ENCODE peak calls at places on chromosomes 2 and 18, in four cellular contexts. O is coronary artery, R is GM12865, I is gastrocnemius medialis. V is an unnamed sample.

GRCh38 chr18:7273301-7273911 is 42.5 kb downstream of the LRRC30 start:
- DNase-seq in O (peak), R (no peak), I (no peak), V (no peak)

GRCh38 chr2:181465686-181466375 is 8.6 kb downstream of the ITGA4 start:
- DNase-seq in O (no peak), R (no peak), I (no peak), V (no peak)

GRCh38 chr2:217357886-217358620 is 498.2 kb upstream of the TNP1 start:
- DNase-seq in O (no peak), R (no peak), I (no peak), V (no peak)

GRCh38 chr18:50096766-50097435 is 98.0 kb downstream of the MYO5B start:
- DNase-seq in O (peak), R (no peak), I (no peak), V (no peak)

GRCh38 chr2:111244864-111245263 is 124.2 kb downstream of the BCL2L11 start:
- DNase-seq in O (no peak), R (no peak), I (no peak), V (no peak)

GRCh38 chr2:215697496-215697895 is 261.6 kb upstream of the FN1 start:
- DNase-seq in O (no peak), R (no peak), I (no peak), V (no peak)

GRCh38 chr2:47654790-47655562 is 128.0 kb upstream of the MSH6 start:
- DNase-seq in O (no peak), R (peak), I (no peak), V (no peak)

GRCh38 chr18:79937103-79937860 is 14.2 kb downstream of the SLC66A2 start:
- DNase-seq in O (peak), R (no peak), I (no peak), V (no peak)

GRCh38 chr2:64626963-64627760 is 26.6 kb downstream of the SERTAD2 start:
- DNase-seq in O (peak), R (no peak), I (no peak), V (no peak)

GRCh38 chr18:55249572-55249971 is 290.3 kb upstream of the CCDC68 start:
- DNase-seq in O (no peak), R (peak), I (no peak), V (no peak)

GRCh38 chr18:69898241-69898861 is 49.3 kb downstream of the CD226 start:
- DNase-seq in O (no peak), R (peak), I (no peak), V (no peak)

GRCh38 chr18:69897397-69898108 is 50.1 kb downstream of the CD226 start:
- DNase-seq in O (no peak), R (peak), I (no peak), V (no peak)

GRCh38 chr18:69894467-69894866 is 53.2 kb downstream of the CD226 start:
- DNase-seq in O (no peak), R (no peak), I (no peak), V (no peak)

GRCh38 chr18:69890558-69890957 is 57.1 kb downstream of the CD226 start:
- DNase-seq in O (no peak), R (no peak), I (no peak), V (no peak)

GRCh38 chr18:69895081-69896047 is 52.3 kb downstream of the CD226 start:
- DNase-seq in O (no peak), R (no peak), I (no peak), V (no peak)
- TF ChIP-seq CTCF in O (no peak), R (no peak), I (no peak), V (no peak)

DNA sequence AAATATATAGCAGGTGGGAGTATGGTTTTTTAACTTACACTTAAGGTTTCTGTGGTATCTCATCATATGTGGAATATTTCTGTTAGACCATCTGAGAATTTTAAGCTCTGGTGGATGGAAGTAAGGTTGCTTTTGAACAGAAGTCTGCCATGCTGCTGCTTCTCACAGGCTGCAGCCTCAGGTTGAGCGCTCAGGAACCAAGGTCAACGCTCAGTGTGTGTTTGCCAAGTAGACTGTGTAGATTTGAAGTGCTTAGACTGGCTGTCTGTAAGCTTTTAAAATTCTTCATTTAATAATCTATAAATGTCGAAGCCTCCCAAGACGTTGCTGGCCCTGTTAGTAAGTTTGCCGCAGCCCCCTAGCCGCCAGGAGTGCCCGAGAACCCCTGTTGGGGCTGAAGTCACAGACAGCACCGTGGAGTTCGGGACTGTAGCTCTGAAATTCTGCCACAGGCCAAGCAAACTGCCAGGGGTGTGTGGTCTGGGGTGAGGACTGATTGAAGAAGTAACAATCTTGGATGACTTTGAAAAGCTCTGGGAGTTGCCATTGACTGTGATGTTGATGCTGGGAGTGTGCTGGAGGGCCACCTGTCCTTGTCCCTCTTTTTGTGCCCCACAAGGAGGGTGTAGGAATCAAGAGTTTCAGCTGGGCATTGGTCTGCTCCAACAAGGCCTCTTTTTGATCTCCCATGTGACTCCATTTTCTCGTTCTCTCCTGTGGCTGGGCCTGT is 26.9 kb downstream of the INPP4A start:
- DNase-seq in O (no peak), R (no peak), I (no peak), V (no peak)
- TF ChIP-seq CTCF in O (no peak), R (no peak), I (no peak), V (no peak)

GRCh38 chr2:86298411-86299390 is 38.7 kb downstream of the REEP1 start:
- DNase-seq in O (no peak), R (no peak), I (no peak), V (no peak)
- TF ChIP-seq CTCF in O (no peak), R (no peak), I (peak), V (no peak)

DNA sequence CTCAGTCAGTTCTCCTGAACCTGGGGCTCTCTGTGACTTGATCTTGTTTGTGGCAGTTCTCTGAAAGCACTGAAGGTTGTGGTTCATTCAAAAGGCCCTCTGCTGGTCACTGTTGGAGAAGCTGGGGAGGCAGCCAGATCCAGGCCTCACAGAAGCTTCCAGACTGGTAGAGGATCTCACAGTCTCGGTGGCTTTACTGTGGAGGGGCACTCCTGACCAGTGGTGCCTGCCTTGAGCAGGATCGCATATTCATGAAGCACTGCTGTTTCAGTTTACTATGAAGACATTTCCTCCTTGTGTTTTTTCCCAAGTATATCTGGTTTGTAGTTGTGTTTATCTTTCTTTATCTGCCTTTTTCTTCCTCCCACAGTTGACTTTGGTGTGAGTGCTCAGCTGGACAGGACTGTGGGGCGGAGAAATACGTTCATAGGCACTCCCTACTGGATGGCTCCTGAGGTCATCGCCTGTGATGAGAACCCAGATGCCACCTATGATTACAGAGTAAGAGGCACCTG is 133.9 kb downstream of the MAP4K4 start:
- DNase-seq in O (peak), R (peak), I (peak), V (no peak)
- TF ChIP-seq CTCF in O (peak), R (peak), I (peak), V (peak)

V was measured in mesothelial cell of epicardium.